ENCODE peak calls at places on chromosomes 7 and 10, in four cellular contexts. Z is NCI-H748 treated with DMSO at 0.1 percent for 48 hours, D is hypothalamus, M is NCI-H1417. B is an unnamed sample.
A peak's percentile ranks its signal among the peaks of the same experiment; 100 is the strongest.

GRCh38 chr7:98930464-98930863 is 52.1 kb downstream of the TRRAP start:
- DNase-seq in M (no peak), Z (no peak), D (no peak), B (no peak)

GRCh38 chr10:5551531-5552375 is 27.0 kb downstream of the CALML3 start:
- DNase-seq in M (no peak), Z (no peak), D (no peak), B (peak; percentile 87)

GRCh38 chr7:90401989-90402388 is 1.3 kb upstream of the CLDN12 start:
- DNase-seq in D (no peak), Z (peak; percentile 6), M (peak; percentile 48), B (no peak)

GRCh38 chr7:132489776-132490237 is 86.5 kb downstream of the PLXNA4 start:
- DNase-seq in Z (no peak), D (no peak), M (no peak), B (no peak)

GRCh38 chr7:157032644-157033482 is 22.4 kb upstream of the MNX1 start:
- DNase-seq in M (no peak), D (no peak), Z (no peak), B (no peak)

GRCh38 chr7:155741805-155742204 is 70.5 kb downstream of the SHH start:
- DNase-seq in Z (no peak), D (peak; percentile 28), M (no peak), B (no peak)

GRCh38 chr10:88401671-88402347 is 181.3 kb downstream of the RNLS start:
- DNase-seq in M (no peak), Z (no peak), D (no peak), B (peak; percentile 32)

GRCh38 chr10:111123883-111124282 is 47.1 kb downstream of the ADRA2A start:
- DNase-seq in D (no peak), M (no peak), Z (no peak), B (no peak)

GRCh38 chr10:28586176-28586575 is 53.3 kb downstream of the WAC start:
- DNase-seq in D (no peak), Z (no peak), M (no peak), B (no peak)

GRCh38 chr7:95324396-95324795 is at the start of gene PON1:
- DNase-seq in M (peak; percentile 96), D (no peak), Z (peak; percentile 62), B (no peak)

GRCh38 chr7:98291717-98292116 is 10.2 kb downstream of the BRI3 start:
- DNase-seq in M (no peak), D (no peak), Z (no peak), B (no peak)

GRCh38 chr10:103901299-103901698 is 16.7 kb downstream of the STN1 start:
- DNase-seq in D (no peak), Z (no peak), M (no peak), B (no peak)

GRCh38 chr7:69434350-69434749 is 163.9 kb upstream of the AUTS2 start:
- DNase-seq in Z (no peak), M (no peak), D (no peak), B (no peak)

GRCh38 chr7:42144253-42145002 is 92.6 kb downstream of the GLI3 start:
- DNase-seq in M (no peak), D (no peak), Z (no peak), B (no peak)

GRCh38 chr7:4861227-4861626 is 603 bp downstream of the PAPOLB start:
- DNase-seq in Z (no peak), M (no peak), D (no peak), B (no peak)

GRCh38 chr10:29083096-29083495 is 205.8 kb upstream of the LYZL1 start:
- DNase-seq in Z (no peak), D (peak; percentile 11), M (no peak), B (no peak)

GRCh38 chr10:44975487-44976331 is 2.9 kb downstream of the DEPP1 start:
- DNase-seq in Z (no peak), D (no peak), M (peak; percentile 69), B (peak; percentile 59)